ENCODE peak calls at places on chromosomes 4 and X, in six cellular contexts. O is ovary, N is GM23248, M is tibial nerve, Y is neural progenitor cell, H is right cardiac atrium. S is an unnamed sample.

GRCh38 chr4:186347743-186348142 is 81.8 kb downstream of the F11 start:
- DNase-seq in O (no peak), H (no peak), N (no peak), M (no peak), Y (peak; percentile 20), S (no peak)

GRCh38 chr4:11900277-11900676 is 471.6 kb upstream of the HS3ST1 start:
- DNase-seq in Y (no peak), H (no peak), M (no peak), O (no peak), N (no peak), S (no peak)

GRCh38 chr4:175705407-175705806 is 106.7 kb downstream of the GPM6A start:
- DNase-seq in N (peak; percentile 0), M (no peak), H (peak; percentile 46), O (no peak), Y (peak; percentile 80), S (no peak)

GRCh38 chr4:182277402-182277801 is 34.2 kb downstream of the TENM3 start:
- DNase-seq in O (no peak), M (no peak), Y (no peak), N (no peak), H (no peak), S (no peak)

GRCh38 chr4:68267433-68267944 is 22.0 kb upstream of the TMPRSS11B start:
- DNase-seq in H (no peak), M (no peak), O (no peak), Y (no peak), N (peak; percentile 41), S (no peak)

GRCh38 chrX:54994099-54994498 is at the start of gene PFKFB1:
- DNase-seq in Y (no peak), M (no peak), O (no peak), H (no peak), N (no peak), S (no peak)

GRCh38 chrX:33307954-33308353 is 96.6 kb upstream of the DMD start:
- DNase-seq in M (no peak), Y (no peak), N (no peak), O (no peak), H (no peak), S (no peak)

GRCh38 chr4:3364634-3365314 is 72.0 kb downstream of the RGS12 start:
- DNase-seq in O (no peak), M (no peak), Y (no peak), N (no peak), H (no peak), S (no peak)

GRCh38 chr4:96194993-96195392 is 355.1 kb downstream of the PDHA2 start:
- DNase-seq in N (no peak), H (no peak), O (no peak), M (no peak), Y (no peak), S (no peak)

GRCh38 chr4:41622816-41623215 is 84.9 kb downstream of the LIMCH1 start:
- DNase-seq in Y (no peak), H (no peak), N (no peak), M (no peak), O (no peak), S (no peak)

GRCh38 chr4:142406051-142406549 is 440.0 kb downstream of the INPP4B start:
- DNase-seq in Y (no peak), N (peak; percentile 35), O (no peak), H (no peak), M (no peak), S (no peak)

GRCh38 chrX:20267924-20268701 is 1.4 kb upstream of the RPS6KA3 start:
- DNase-seq in M (peak; percentile 20), H (peak; percentile 62), O (peak; percentile 71), Y (peak; percentile 61), N (no peak), S (peak; percentile 58)

GRCh38 chr4:145083891-145084640 is 13.9 kb downstream of the ANAPC10 start:
- DNase-seq in M (no peak), H (no peak), Y (no peak), O (no peak), N (peak; percentile 6), S (no peak)

GRCh38 chr4:78551420-78552351 is at the start of gene ANXA3:
- DNase-seq in O (peak; percentile 36), N (peak; percentile 44), Y (peak; percentile 58), H (peak; percentile 50), M (no peak), S (peak; percentile 66)

GRCh38 chr4:13920111-13920875 is 292.8 kb upstream of the BOD1L1 start:
- DNase-seq in H (no peak), N (peak; percentile 72), O (no peak), M (no peak), Y (no peak), S (no peak)

GRCh38 chr4:76373919-76374552 is 46.9 kb downstream of the CCDC158 start:
- DNase-seq in H (no peak), N (peak; percentile 70), O (no peak), M (no peak), Y (no peak), S (no peak)

GRCh38 chr4:94970650-94971049 is 212.9 kb downstream of the BMPR1B start:
- DNase-seq in N (no peak), O (no peak), Y (no peak), H (no peak), M (no peak), S (no peak)

GRCh38 chr4:123631699-123632098 is 235.1 kb downstream of the SPRY1 start:
- DNase-seq in H (no peak), M (no peak), O (no peak), N (peak; percentile 56), Y (no peak), S (no peak)
- H3K27ac ChIP-seq in H (no peak overlapping the region), M (no peak overlapping the region), O (no peak overlapping the region), N (no peak overlapping the region), Y (no peak overlapping the region), S (no peak overlapping the region)

GRCh38 chr4:8118035-8118434 is 40.6 kb downstream of the ABLIM2 start:
- DNase-seq in Y (no peak), N (no peak), M (no peak), O (no peak), H (no peak), S (no peak)
- H3K27ac ChIP-seq in Y (no peak overlapping the region), N (no peak overlapping the region), M (no peak overlapping the region), O (no peak overlapping the region), H (peak overlapping the region; percentile 45), S (peak overlapping the region; percentile 37)

GRCh38 chrX:10086683-10087082 is 70.1 kb upstream of the CLCN4 start:
- DNase-seq in N (no peak), O (no peak), H (no peak), Y (no peak), M (no peak), S (peak; percentile 47)

GRCh38 chrX:10085223-10085622 is 71.6 kb upstream of the CLCN4 start:
- DNase-seq in O (no peak), Y (no peak), H (no peak), M (no peak), N (peak; percentile 19), S (no peak)

GRCh38 chrX:10087391-10087790 is 69.4 kb upstream of the CLCN4 start:
- DNase-seq in H (no peak), N (no peak), Y (no peak), M (no peak), O (no peak), S (no peak)

GRCh38 chrX:10090319-10090718 is 66.5 kb upstream of the CLCN4 start:
- DNase-seq in M (no peak), Y (no peak), N (no peak), H (no peak), O (no peak), S (no peak)

DNA sequence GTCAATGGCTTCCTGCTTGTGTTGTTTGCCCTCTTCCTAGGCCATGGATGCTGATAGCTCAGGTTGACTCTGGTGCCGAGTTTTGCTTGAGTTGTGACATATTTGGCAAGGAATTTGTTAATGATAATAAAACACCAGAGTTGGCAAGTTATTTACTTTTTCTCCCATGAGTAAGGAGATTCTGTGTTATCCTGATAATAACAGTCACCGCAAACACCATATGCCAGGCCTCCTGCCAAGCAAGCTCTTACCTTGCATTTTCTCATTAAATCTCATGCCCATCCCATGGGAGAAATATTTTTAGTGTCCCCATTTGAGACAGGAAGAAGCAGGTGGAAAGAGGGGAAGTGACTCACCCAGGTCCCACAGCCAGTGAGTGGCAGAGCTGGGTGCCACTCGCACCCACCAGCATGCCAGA is 67.4 kb upstream of the CLCN4 start:
- DNase-seq in O (no peak), M (no peak), H (no peak), Y (no peak), N (no peak), S (no peak)
- H3K27ac ChIP-seq in O (no peak overlapping the region), M (no peak overlapping the region), H (no peak overlapping the region), Y (no peak overlapping the region), N (no peak overlapping the region), S (no peak overlapping the region)

DNA sequence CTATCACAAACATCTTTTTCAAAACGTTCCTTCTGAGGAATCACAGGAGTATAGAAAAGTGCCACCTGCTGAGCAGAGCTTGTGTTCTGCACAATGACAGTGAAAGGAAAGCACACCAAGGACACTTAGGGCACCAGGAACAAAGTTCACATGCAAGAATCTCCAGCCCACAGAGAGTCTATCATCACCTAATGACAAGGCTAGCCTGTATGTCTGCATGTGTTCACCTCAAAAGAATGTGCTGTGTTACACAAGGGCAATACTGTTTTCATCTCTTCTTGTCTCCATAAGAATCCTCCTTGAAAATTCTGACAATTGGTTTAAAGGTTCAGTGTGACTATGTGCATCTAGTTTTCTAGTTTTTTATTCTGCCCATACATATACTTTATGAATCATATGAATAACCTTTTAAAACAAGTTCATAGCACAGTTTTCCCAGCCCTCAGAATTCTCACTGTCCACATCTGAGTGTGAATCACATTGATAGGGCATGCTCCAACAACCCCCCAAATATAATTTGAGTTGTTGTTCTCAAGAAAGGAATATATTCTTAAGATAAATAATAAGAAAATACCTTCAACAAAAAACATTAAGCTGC is 118.0 kb downstream of the PWWP3B start:
- DNase-seq in O (no peak), M (no peak), Y (no peak), N (no peak), H (no peak), S (no peak)
- H3K27ac ChIP-seq in O (no peak overlapping the region), M (no peak overlapping the region), Y (no peak overlapping the region), N (no peak overlapping the region), H (no peak overlapping the region), S (no peak overlapping the region)

DNA sequence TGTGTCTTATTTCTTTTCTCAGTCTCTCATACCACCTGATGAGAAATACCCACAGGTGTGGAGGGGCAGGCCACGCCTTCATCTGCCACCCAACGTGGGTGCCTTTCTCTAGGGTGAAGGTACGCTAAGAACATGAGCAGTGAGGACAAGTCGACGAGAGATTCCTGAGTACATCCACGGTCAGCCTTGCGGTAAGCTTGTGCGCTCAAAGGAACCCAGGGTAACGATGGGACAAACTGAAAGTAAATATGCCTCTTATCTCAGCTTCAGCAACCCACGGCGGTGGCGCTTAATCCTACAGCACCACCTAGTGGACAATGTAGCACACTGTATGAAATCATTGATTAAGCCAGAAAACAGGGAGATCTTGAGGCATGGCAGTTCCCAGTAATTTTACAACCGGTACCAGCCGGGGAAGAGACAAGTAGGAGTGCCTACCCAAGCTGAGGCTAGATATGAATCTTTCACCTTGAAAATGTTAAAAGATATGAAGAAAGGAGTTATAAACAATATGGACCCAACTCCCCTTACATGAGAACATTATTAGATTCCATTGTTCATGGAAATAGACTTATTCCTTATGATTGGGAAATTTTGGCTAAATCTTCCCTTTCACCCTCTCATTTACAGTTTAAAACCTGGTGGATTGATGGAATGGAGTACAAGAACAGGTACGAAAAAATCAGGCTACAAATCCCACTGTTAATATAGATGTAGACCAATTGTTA is 63.0 kb downstream of the ZNF732 start:
- DNase-seq in M (no peak), N (peak; percentile 67), H (peak; percentile 41), Y (peak; percentile 61), O (peak; percentile 64), S (peak; percentile 46)
- H3K27ac ChIP-seq in M (no peak overlapping the region), N (no peak overlapping the region), H (no peak overlapping the region), Y (no peak overlapping the region), O (no peak overlapping the region), S (peak overlapping the region; percentile 52)

GRCh38 chr4:178556796-178557195 is 1114.6 kb upstream of the AGA start:
- DNase-seq in H (no peak), M (no peak), Y (no peak), O (no peak), N (no peak), S (no peak)
- H3K27ac ChIP-seq in H (no peak overlapping the region), M (no peak overlapping the region), Y (no peak overlapping the region), O (no peak overlapping the region), N (no peak overlapping the region), S (no peak overlapping the region)

GRCh38 chr4:147596377-147596776 is 20.8 kb upstream of the TMEM184C start:
- DNase-seq in O (no peak), Y (no peak), M (no peak), H (no peak), N (peak; percentile 28), S (no peak)
- H3K27ac ChIP-seq in O (no peak overlapping the region), Y (no peak overlapping the region), M (no peak overlapping the region), H (no peak overlapping the region), N (no peak overlapping the region), S (no peak overlapping the region)

S was measured in left ventricle myocardium inferior.